ENCODE peak calls at places on chromosomes 5 and 9, in eight cellular contexts. One of them, this sample, is unnamed.

GRCh38 chr5:119356384-119357188 is 767 bp downstream of the TNFAIP8 start:
- DNase-seq in effector CD8-positive, alpha-beta T cell: no peak
- DNase-seq in NCI-H1092 treated with DMSO at 0.1 percent for 48 hours: no peak
- DNase-seq in pancreas: no peak
- DNase-seq in skeletal muscle cell: no peak
- DNase-seq in WTC11: no peak
- DNase-seq in NCI-H774: peak
- DNase-seq in lower lobe of right lung: no peak
- DNase-seq in this sample: no peak

GRCh38 chr5:124675921-124676846 is 70.3 kb downstream of the ZNF608 start:
- DNase-seq in skeletal muscle cell: no peak
- DNase-seq in WTC11: no peak
- DNase-seq in NCI-H774: no peak
- DNase-seq in effector CD8-positive, alpha-beta T cell: no peak
- DNase-seq in pancreas: no peak
- DNase-seq in lower lobe of right lung: no peak
- DNase-seq in NCI-H1092 treated with DMSO at 0.1 percent for 48 hours: no peak
- DNase-seq in this sample: no peak

GRCh38 chr5:150155258-150156032 is at the start of gene PDGFRB:
- DNase-seq in effector CD8-positive, alpha-beta T cell: peak
- DNase-seq in lower lobe of right lung: peak
- DNase-seq in NCI-H1092 treated with DMSO at 0.1 percent for 48 hours: no peak
- DNase-seq in WTC11: peak
- DNase-seq in pancreas: no peak
- DNase-seq in NCI-H774: peak
- DNase-seq in skeletal muscle cell: peak
- DNase-seq in this sample: no peak

GRCh38 chr5:139654875-139655491 is 6.8 kb downstream of the CXXC5 start:
- DNase-seq in NCI-H1092 treated with DMSO at 0.1 percent for 48 hours: no peak
- DNase-seq in NCI-H774: no peak
- DNase-seq in pancreas: no peak
- DNase-seq in WTC11: no peak
- DNase-seq in lower lobe of right lung: no peak
- DNase-seq in skeletal muscle cell: no peak
- DNase-seq in effector CD8-positive, alpha-beta T cell: no peak
- DNase-seq in this sample: no peak

GRCh38 chr5:138258704-138259285 is 15.6 kb downstream of the GFRA3 start:
- DNase-seq in NCI-H1092 treated with DMSO at 0.1 percent for 48 hours: no peak
- DNase-seq in effector CD8-positive, alpha-beta T cell: no peak
- DNase-seq in pancreas: no peak
- DNase-seq in NCI-H774: no peak
- DNase-seq in lower lobe of right lung: no peak
- DNase-seq in skeletal muscle cell: no peak
- DNase-seq in WTC11: no peak
- DNase-seq in this sample: no peak

GRCh38 chr9:95048225-95049087 is 269.1 kb downstream of the FANCC start:
- DNase-seq in WTC11: peak
- DNase-seq in skeletal muscle cell: no peak
- DNase-seq in NCI-H1092 treated with DMSO at 0.1 percent for 48 hours: peak
- DNase-seq in NCI-H774: peak
- DNase-seq in lower lobe of right lung: peak
- DNase-seq in pancreas: peak
- DNase-seq in effector CD8-positive, alpha-beta T cell: peak
- DNase-seq in this sample: no peak

GRCh38 chr5:129716235-129717030 is 31.5 kb upstream of the MINAR2 start:
- DNase-seq in NCI-H774: no peak
- DNase-seq in WTC11: no peak
- DNase-seq in lower lobe of right lung: no peak
- DNase-seq in NCI-H1092 treated with DMSO at 0.1 percent for 48 hours: no peak
- DNase-seq in skeletal muscle cell: no peak
- DNase-seq in pancreas: no peak
- DNase-seq in effector CD8-positive, alpha-beta T cell: no peak
- DNase-seq in this sample: no peak

GRCh38 chr9:83307051-83307724 is 231.0 kb downstream of the FRMD3 start:
- DNase-seq in lower lobe of right lung: no peak
- DNase-seq in pancreas: no peak
- DNase-seq in WTC11: no peak
- DNase-seq in effector CD8-positive, alpha-beta T cell: no peak
- DNase-seq in skeletal muscle cell: no peak
- DNase-seq in NCI-H774: no peak
- DNase-seq in NCI-H1092 treated with DMSO at 0.1 percent for 48 hours: no peak
- DNase-seq in this sample: no peak

GRCh38 chr9:83509372-83509771 is 28.8 kb downstream of the FRMD3 start:
- DNase-seq in pancreas: no peak
- DNase-seq in NCI-H774: no peak
- DNase-seq in lower lobe of right lung: no peak
- DNase-seq in effector CD8-positive, alpha-beta T cell: no peak
- DNase-seq in NCI-H1092 treated with DMSO at 0.1 percent for 48 hours: no peak
- DNase-seq in WTC11: no peak
- DNase-seq in skeletal muscle cell: peak
- DNase-seq in this sample: no peak

GRCh38 chr5:128536229-128536860 is 1.7 kb downstream of the FBN2 start:
- DNase-seq in skeletal muscle cell: no peak
- DNase-seq in effector CD8-positive, alpha-beta T cell: no peak
- DNase-seq in lower lobe of right lung: no peak
- DNase-seq in WTC11: peak
- DNase-seq in NCI-H774: no peak
- DNase-seq in pancreas: no peak
- DNase-seq in NCI-H1092 treated with DMSO at 0.1 percent for 48 hours: no peak
- DNase-seq in this sample: no peak

This sample was measured in NCI-H2081 treated with DMSO at 0.1 percent for 48 hours.